ENCODE peak calls at places on chromosome 5, in seven cellular contexts. Q, C, K, R, B, H and X are unnamed samples.

GRCh38 chr5:157196045-157196444 is 15.4 kb downstream of the ITK start:
- DNase-seq in Q (no peak), C (no peak), K (no peak), R (no peak), B (no peak), H (no peak), X (no peak)

GRCh38 chr5:10331341-10331796 is 22.1 kb upstream of the MARCHF6 start:
- DNase-seq in Q (no peak), C (peak; percentile 82), K (no peak), R (no peak), B (no peak), H (no peak), X (no peak)

GRCh38 chr5:17151686-17152085 is 65.7 kb upstream of the BASP1 start:
- DNase-seq in Q (peak; percentile 90), C (peak; percentile 40), K (peak; percentile 17), R (no peak), B (peak; percentile 64), H (peak; percentile 63), X (no peak)

GRCh38 chr5:94750681-94751080 is 132.2 kb downstream of the SLF1 start:
- DNase-seq in Q (no peak), C (no peak), K (no peak), R (no peak), B (no peak), H (no peak), X (no peak)

GRCh38 chr5:5304361-5305035 is 118.0 kb upstream of the ICE1 start:
- DNase-seq in Q (no peak), C (no peak), K (no peak), R (no peak), B (no peak), H (no peak), X (peak; percentile 8)

GRCh38 chr5:139377226-139377625 is 5.9 kb downstream of the SLC23A1 start:
- DNase-seq in Q (no peak), C (no peak), K (no peak), R (no peak), B (no peak), H (no peak), X (no peak)

GRCh38 chr5:80254767-80255424 is 952 bp downstream of the SERINC5 start:
- DNase-seq in Q (no peak), C (peak; percentile 28), K (no peak), R (no peak), B (no peak), H (peak; percentile 56), X (peak; percentile 25)

GRCh38 chr5:170719551-170719950 is 64.0 kb upstream of the GABRP start:
- DNase-seq in Q (no peak), C (no peak), K (no peak), R (no peak), B (no peak), H (no peak), X (no peak)

GRCh38 chr5:9439651-9440292 is 106.1 kb downstream of the SEMA5A start:
- DNase-seq in Q (no peak), C (peak; percentile 26), K (no peak), R (no peak), B (no peak), H (peak; percentile 72), X (peak; percentile 4)

GRCh38 chr5:88882321-88883038 is 504 bp downstream of the MEF2C start:
- DNase-seq in Q (no peak), C (peak; percentile 4), K (no peak), R (no peak), B (no peak), H (peak; percentile 30), X (no peak)

GRCh38 chr5:149143470-149143869 is 2.2 kb downstream of the ABLIM3 start:
- DNase-seq in Q (no peak), C (peak; percentile 81), K (no peak), R (no peak), B (no peak), H (peak; percentile 84), X (no peak)

GRCh38 chr5:39760385-39761198 is 335.8 kb upstream of the DAB2 start:
- DNase-seq in Q (no peak), C (peak; percentile 94), K (no peak), R (no peak), B (no peak), H (peak; percentile 96), X (peak; percentile 26)

GRCh38 chr5:42951847-42952411 is 88.2 kb downstream of the ANXA2R start:
- DNase-seq in Q (no peak), C (peak; percentile 22), K (no peak), R (no peak), B (no peak), H (no peak), X (no peak)

GRCh38 chr5:95113489-95113888 is 171.4 kb downstream of the MCTP1 start:
- DNase-seq in Q (peak; percentile 93), C (peak; percentile 53), K (peak; percentile 21), R (no peak), B (peak; percentile 43), H (peak; percentile 65), X (no peak)

GRCh38 chr5:2511131-2511530 is 240.3 kb downstream of the IRX2 start:
- DNase-seq in Q (no peak), C (no peak), K (no peak), R (no peak), B (no peak), H (no peak), X (no peak)

GRCh38 chr5:119049824-119050449 is 20.9 kb upstream of the DMXL1 start:
- DNase-seq in Q (peak; percentile 42), C (peak; percentile 80), K (no peak), R (no peak), B (peak; percentile 32), H (peak; percentile 54), X (peak; percentile 48)

DNA sequence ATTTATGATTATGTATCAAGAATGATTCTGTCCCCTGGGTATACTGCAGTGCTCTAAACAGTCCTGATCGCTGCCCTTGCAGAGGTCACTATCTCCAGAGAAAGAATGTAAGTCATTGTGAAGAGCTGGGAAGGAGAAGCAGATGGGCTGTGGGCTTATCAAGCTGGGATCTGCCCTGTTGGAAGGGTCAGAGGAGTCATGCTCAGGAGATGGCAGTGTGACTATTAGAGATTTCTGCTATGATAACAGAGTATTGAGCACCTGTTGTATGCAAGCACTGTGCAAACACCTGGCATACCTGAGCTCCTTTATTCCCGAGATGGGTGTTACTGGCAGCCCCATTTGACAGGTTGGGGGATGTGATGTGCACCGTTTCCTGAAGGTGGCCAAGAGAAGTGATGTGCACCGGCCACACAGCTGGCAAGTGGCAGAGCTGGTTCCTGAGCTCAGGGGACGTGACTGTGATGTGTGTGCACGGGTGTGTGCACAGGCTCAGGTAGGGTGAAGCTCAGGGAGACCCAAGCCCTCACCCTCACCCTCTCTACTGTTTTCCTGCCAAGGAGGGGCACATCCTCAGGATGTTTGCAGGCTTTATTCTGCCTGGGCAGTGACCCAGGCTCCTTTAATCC is 56.5 kb downstream of the WWC1 start:
- DNase-seq in Q (peak; percentile 57), C (no peak), K (no peak), R (no peak), B (peak; percentile 29), H (no peak), X (peak; percentile 64)
- H2BK120ac ChIP-seq in Q (no peak overlapping the region), C (no peak overlapping the region), K (no peak overlapping the region), R (no peak overlapping the region), B (no peak overlapping the region), H (no peak overlapping the region), X (no peak overlapping the region)

GRCh38 chr5:77326142-77326541 is 115.7 kb downstream of the PDE8B start:
- DNase-seq in Q (no peak), C (no peak), K (no peak), R (no peak), B (no peak), H (peak; percentile 54), X (no peak)
- H2BK120ac ChIP-seq in Q (no peak overlapping the region), C (no peak overlapping the region), K (no peak overlapping the region), R (no peak overlapping the region), B (no peak overlapping the region), H (no peak overlapping the region), X (no peak overlapping the region)

GRCh38 chr5:133900498-133901270 is 67.7 kb downstream of the C5orf15 start:
- DNase-seq in Q (no peak), C (no peak), K (no peak), R (no peak), B (no peak), H (no peak), X (no peak)
- H2BK120ac ChIP-seq in Q (no peak overlapping the region), C (no peak overlapping the region), K (no peak overlapping the region), R (no peak overlapping the region), B (no peak overlapping the region), H (no peak overlapping the region), X (no peak overlapping the region)

DNA sequence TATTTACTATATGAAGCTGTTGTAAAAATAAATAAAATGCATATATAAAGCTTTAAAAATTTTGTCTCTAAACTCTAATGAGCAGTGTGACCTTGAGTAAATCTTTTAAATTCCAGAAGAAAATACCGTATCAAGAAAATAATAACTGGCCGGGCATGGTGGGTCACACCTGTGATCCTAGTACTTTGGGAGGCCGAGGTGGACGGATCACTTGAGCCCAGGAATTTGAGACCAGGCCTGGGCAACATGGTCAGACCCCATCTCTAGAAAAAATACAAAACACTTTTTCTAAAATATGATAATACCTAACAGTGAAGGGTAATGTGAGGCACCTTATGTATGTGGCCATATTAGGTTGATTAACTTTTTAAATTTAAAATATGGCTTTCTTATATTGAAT is 8.5 kb downstream of the CPEB4 start:
- DNase-seq in Q (no peak), C (no peak), K (no peak), R (no peak), B (no peak), H (no peak), X (no peak)
- H2BK120ac ChIP-seq in Q (no peak overlapping the region), C (no peak overlapping the region), K (no peak overlapping the region), R (no peak overlapping the region), B (no peak overlapping the region), H (no peak overlapping the region), X (no peak overlapping the region)